ENCODE peak calls at places on chromosomes 1 and 21, in four cellular contexts. One of them, this sample, is unnamed.
A peak's percentile ranks its signal among the peaks of the same experiment; 100 is the strongest.

GRCh38 chr1:152111515-152111968 is 3.7 kb downstream of the TCHH start:
- DNase-seq in dorsolateral prefrontal cortex: no peak
- DNase-seq in CD4-positive, CD25-positive, alpha-beta regulatory T cell: no peak
- DNase-seq in left lung: peak; percentile 62
- DNase-seq in this sample: no peak

GRCh38 chr1:97186381-97186780 is 464.8 kb downstream of the PTBP2 start:
- DNase-seq in CD4-positive, CD25-positive, alpha-beta regulatory T cell: peak; percentile 40
- DNase-seq in left lung: no peak
- DNase-seq in dorsolateral prefrontal cortex: no peak
- DNase-seq in this sample: no peak

GRCh38 chr1:54107131-54107530 is 45.7 kb downstream of the CDCP2 start:
- DNase-seq in left lung: no peak
- DNase-seq in dorsolateral prefrontal cortex: no peak
- DNase-seq in CD4-positive, CD25-positive, alpha-beta regulatory T cell: no peak
- DNase-seq in this sample: no peak

GRCh38 chr21:35485364-35485763 is 436.3 kb upstream of the RUNX1 start:
- DNase-seq in CD4-positive, CD25-positive, alpha-beta regulatory T cell: no peak
- DNase-seq in dorsolateral prefrontal cortex: no peak
- DNase-seq in left lung: no peak
- DNase-seq in this sample: no peak

GRCh38 chr1:156371553-156372264 is 2.7 kb downstream of the RHBG start:
- DNase-seq in CD4-positive, CD25-positive, alpha-beta regulatory T cell: no peak
- DNase-seq in dorsolateral prefrontal cortex: no peak
- DNase-seq in left lung: no peak
- DNase-seq in this sample: no peak

GRCh38 chr1:154352245-154352580 is 26.9 kb downstream of the ATP8B2 start:
- DNase-seq in dorsolateral prefrontal cortex: no peak
- DNase-seq in left lung: no peak
- DNase-seq in CD4-positive, CD25-positive, alpha-beta regulatory T cell: no peak
- DNase-seq in this sample: no peak

GRCh38 chr1:196590959-196591358 is 17.3 kb downstream of the KCNT2 start:
- DNase-seq in dorsolateral prefrontal cortex: no peak
- DNase-seq in left lung: no peak
- DNase-seq in CD4-positive, CD25-positive, alpha-beta regulatory T cell: no peak
- DNase-seq in this sample: no peak

GRCh38 chr1:47593001-47593568 is 155.2 kb downstream of the FOXD2 start:
- DNase-seq in CD4-positive, CD25-positive, alpha-beta regulatory T cell: no peak
- DNase-seq in left lung: peak; percentile 71
- DNase-seq in dorsolateral prefrontal cortex: no peak
- DNase-seq in this sample: no peak

GRCh38 chr1:61287014-61287413 is 204.7 kb downstream of the NFIA start:
- DNase-seq in left lung: no peak
- DNase-seq in CD4-positive, CD25-positive, alpha-beta regulatory T cell: no peak
- DNase-seq in dorsolateral prefrontal cortex: no peak
- DNase-seq in this sample: no peak

GRCh38 chr1:32470991-32471694 is 6.3 kb downstream of the ZBTB8B start:
- DNase-seq in dorsolateral prefrontal cortex: peak; percentile 46
- DNase-seq in left lung: peak; percentile 64
- DNase-seq in CD4-positive, CD25-positive, alpha-beta regulatory T cell: peak; percentile 6
- DNase-seq in this sample: no peak

GRCh38 chr1:33123266-33123665 is 42.3 kb downstream of the AZIN2 start:
- DNase-seq in dorsolateral prefrontal cortex: no peak
- DNase-seq in left lung: no peak
- DNase-seq in CD4-positive, CD25-positive, alpha-beta regulatory T cell: no peak
- DNase-seq in this sample: no peak

GRCh38 chr1:156510709-156511108 is 10.1 kb upstream of the MEF2D start:
- DNase-seq in left lung: no peak
- DNase-seq in dorsolateral prefrontal cortex: peak; percentile 87
- DNase-seq in CD4-positive, CD25-positive, alpha-beta regulatory T cell: no peak
- DNase-seq in this sample: no peak

GRCh38 chr21:45935628-45936027 is 45.9 kb upstream of the COL6A1 start:
- DNase-seq in dorsolateral prefrontal cortex: no peak
- DNase-seq in left lung: no peak
- DNase-seq in CD4-positive, CD25-positive, alpha-beta regulatory T cell: no peak
- DNase-seq in this sample: no peak

GRCh38 chr1:177847843-177848242 is 122.0 kb downstream of the SEC16B start:
- DNase-seq in dorsolateral prefrontal cortex: no peak
- DNase-seq in left lung: no peak
- DNase-seq in CD4-positive, CD25-positive, alpha-beta regulatory T cell: no peak
- DNase-seq in this sample: no peak

GRCh38 chr1:203129501-203130231 is 2.1 kb downstream of the ADORA1 start:
- DNase-seq in left lung: no peak
- DNase-seq in CD4-positive, CD25-positive, alpha-beta regulatory T cell: no peak
- DNase-seq in dorsolateral prefrontal cortex: peak; percentile 95
- DNase-seq in this sample: no peak

GRCh38 chr1:235971571-235972315 is 93.1 kb downstream of the NID1 start:
- DNase-seq in left lung: peak; percentile 93
- DNase-seq in dorsolateral prefrontal cortex: peak; percentile 75
- DNase-seq in CD4-positive, CD25-positive, alpha-beta regulatory T cell: peak; percentile 89
- DNase-seq in this sample: peak; percentile 73

GRCh38 chr1:93080424-93080823 is 1.3 kb downstream of the MTF2 start:
- DNase-seq in left lung: no peak
- DNase-seq in CD4-positive, CD25-positive, alpha-beta regulatory T cell: peak; percentile 83
- DNase-seq in dorsolateral prefrontal cortex: no peak
- DNase-seq in this sample: no peak

GRCh38 chr21:36125513-36126121 is 9.3 kb upstream of the CBR3 start:
- DNase-seq in left lung: no peak
- DNase-seq in CD4-positive, CD25-positive, alpha-beta regulatory T cell: peak; percentile 78
- DNase-seq in dorsolateral prefrontal cortex: no peak
- DNase-seq in this sample: no peak

GRCh38 chr1:62361426-62361825 is 42.2 kb upstream of the KANK4 start:
- DNase-seq in dorsolateral prefrontal cortex: no peak
- DNase-seq in CD4-positive, CD25-positive, alpha-beta regulatory T cell: no peak
- DNase-seq in left lung: no peak
- DNase-seq in this sample: no peak

GRCh38 chr1:62900566-62900965 is 116.6 kb downstream of the ATG4C start:
- DNase-seq in CD4-positive, CD25-positive, alpha-beta regulatory T cell: no peak
- DNase-seq in dorsolateral prefrontal cortex: no peak
- DNase-seq in left lung: no peak
- DNase-seq in this sample: no peak

GRCh38 chr1:231460614-231461013 is 38.5 kb upstream of the EGLN1 start:
- DNase-seq in left lung: no peak
- DNase-seq in CD4-positive, CD25-positive, alpha-beta regulatory T cell: peak; percentile 90
- DNase-seq in dorsolateral prefrontal cortex: no peak
- DNase-seq in this sample: no peak

GRCh38 chr1:229070168-229070567 is 200.7 kb upstream of the RAB4A start:
- DNase-seq in dorsolateral prefrontal cortex: peak; percentile 63
- DNase-seq in left lung: peak; percentile 92
- DNase-seq in CD4-positive, CD25-positive, alpha-beta regulatory T cell: no peak
- DNase-seq in this sample: no peak

GRCh38 chr1:236844499-236845271 is 49.6 kb downstream of the MTR start:
- DNase-seq in CD4-positive, CD25-positive, alpha-beta regulatory T cell: no peak
- DNase-seq in left lung: no peak
- DNase-seq in dorsolateral prefrontal cortex: no peak
- DNase-seq in this sample: no peak

GRCh38 chr1:218996362-218996761 is 177.3 kb upstream of the LYPLAL1 start:
- DNase-seq in dorsolateral prefrontal cortex: no peak
- DNase-seq in left lung: no peak
- DNase-seq in CD4-positive, CD25-positive, alpha-beta regulatory T cell: no peak
- DNase-seq in this sample: no peak

GRCh38 chr1:205812878-205813754 is at the start of gene SLC41A1:
- DNase-seq in dorsolateral prefrontal cortex: peak; percentile 96
- DNase-seq in left lung: peak; percentile 95
- DNase-seq in CD4-positive, CD25-positive, alpha-beta regulatory T cell: peak; percentile 96
- DNase-seq in this sample: peak; percentile 64

GRCh38 chr21:37769656-37770055 is 146.6 kb downstream of the KCNJ6 start:
- DNase-seq in dorsolateral prefrontal cortex: no peak
- DNase-seq in left lung: no peak
- DNase-seq in CD4-positive, CD25-positive, alpha-beta regulatory T cell: no peak
- DNase-seq in this sample: no peak

GRCh38 chr1:18955116-18955441 is 1.4 kb downstream of the IFFO2 start:
- DNase-seq in left lung: no peak
- DNase-seq in CD4-positive, CD25-positive, alpha-beta regulatory T cell: no peak
- DNase-seq in dorsolateral prefrontal cortex: no peak
- DNase-seq in this sample: no peak

GRCh38 chr1:224542783-224543440 is 73.2 kb upstream of the CNIH3 start:
- DNase-seq in left lung: no peak
- DNase-seq in dorsolateral prefrontal cortex: no peak
- DNase-seq in CD4-positive, CD25-positive, alpha-beta regulatory T cell: peak; percentile 62
- DNase-seq in this sample: no peak

GRCh38 chr1:31095298-31095981 is 29.9 kb upstream of the PUM1 start:
- DNase-seq in dorsolateral prefrontal cortex: no peak
- DNase-seq in CD4-positive, CD25-positive, alpha-beta regulatory T cell: no peak
- DNase-seq in left lung: no peak
- DNase-seq in this sample: no peak

GRCh38 chr1:31099283-31100063 is 34.0 kb upstream of the PUM1 start:
- DNase-seq in CD4-positive, CD25-positive, alpha-beta regulatory T cell: no peak
- DNase-seq in dorsolateral prefrontal cortex: no peak
- DNase-seq in left lung: no peak
- DNase-seq in this sample: no peak

GRCh38 chr1:31101147-31101502 is 35.6 kb upstream of the PUM1 start:
- DNase-seq in dorsolateral prefrontal cortex: no peak
- DNase-seq in left lung: no peak
- DNase-seq in CD4-positive, CD25-positive, alpha-beta regulatory T cell: no peak
- DNase-seq in this sample: no peak

DNA sequence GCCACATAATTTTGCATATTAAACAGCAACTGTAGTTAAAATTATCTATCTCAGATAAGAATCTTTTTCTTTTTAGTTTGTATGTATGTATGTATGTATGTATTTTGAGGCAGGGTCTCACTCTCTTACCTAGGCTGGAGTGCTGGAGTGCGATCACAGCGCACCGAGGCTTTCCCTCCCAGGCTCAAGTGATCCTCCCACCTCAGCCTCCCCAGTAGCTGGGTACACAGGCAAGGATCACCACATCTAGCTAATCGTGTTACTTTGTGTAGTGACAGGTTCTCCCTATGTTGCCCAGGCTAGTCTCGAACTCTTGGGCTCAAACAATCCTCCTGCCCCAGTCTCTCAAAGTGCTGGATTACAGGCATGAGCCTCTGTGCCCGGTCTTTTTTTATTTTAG is 30.5 kb upstream of the PUM1 start:
- DNase-seq in dorsolateral prefrontal cortex: no peak
- DNase-seq in left lung: no peak
- DNase-seq in CD4-positive, CD25-positive, alpha-beta regulatory T cell: no peak
- DNase-seq in this sample: no peak
- H3K27ac ChIP-seq in dorsolateral prefrontal cortex: no peak overlapping the region
- H3K27ac ChIP-seq in left lung: no peak overlapping the region
- H3K27ac ChIP-seq in CD4-positive, CD25-positive, alpha-beta regulatory T cell: no peak overlapping the region
- H3K27ac ChIP-seq in this sample: no peak overlapping the region

DNA sequence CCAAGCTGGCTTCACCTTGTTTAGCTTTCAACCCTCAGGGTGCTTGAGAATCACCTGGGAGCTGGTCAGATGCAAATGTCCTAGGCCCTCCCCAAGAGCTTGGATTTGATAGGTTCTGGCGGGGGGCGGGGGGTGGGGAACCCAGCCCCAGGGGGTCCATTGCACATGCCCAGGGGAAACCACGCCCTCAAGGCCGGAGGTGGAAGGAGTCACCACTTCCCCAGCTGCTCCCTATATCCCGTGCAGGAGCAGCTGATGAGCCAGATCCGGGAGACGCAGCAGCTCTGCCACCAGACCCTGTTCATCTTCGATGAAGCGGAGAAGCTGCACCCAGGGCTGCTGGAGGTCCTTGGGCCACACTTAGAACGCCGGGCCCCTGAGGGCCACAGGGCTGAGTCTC is 5.8 kb downstream of the TOR3A start:
- DNase-seq in left lung: no peak
- DNase-seq in CD4-positive, CD25-positive, alpha-beta regulatory T cell: no peak
- DNase-seq in dorsolateral prefrontal cortex: no peak
- DNase-seq in this sample: no peak
- H3K27ac ChIP-seq in left lung: no peak overlapping the region
- H3K27ac ChIP-seq in CD4-positive, CD25-positive, alpha-beta regulatory T cell: no peak overlapping the region
- H3K27ac ChIP-seq in dorsolateral prefrontal cortex: no peak overlapping the region
- H3K27ac ChIP-seq in this sample: no peak overlapping the region

DNA sequence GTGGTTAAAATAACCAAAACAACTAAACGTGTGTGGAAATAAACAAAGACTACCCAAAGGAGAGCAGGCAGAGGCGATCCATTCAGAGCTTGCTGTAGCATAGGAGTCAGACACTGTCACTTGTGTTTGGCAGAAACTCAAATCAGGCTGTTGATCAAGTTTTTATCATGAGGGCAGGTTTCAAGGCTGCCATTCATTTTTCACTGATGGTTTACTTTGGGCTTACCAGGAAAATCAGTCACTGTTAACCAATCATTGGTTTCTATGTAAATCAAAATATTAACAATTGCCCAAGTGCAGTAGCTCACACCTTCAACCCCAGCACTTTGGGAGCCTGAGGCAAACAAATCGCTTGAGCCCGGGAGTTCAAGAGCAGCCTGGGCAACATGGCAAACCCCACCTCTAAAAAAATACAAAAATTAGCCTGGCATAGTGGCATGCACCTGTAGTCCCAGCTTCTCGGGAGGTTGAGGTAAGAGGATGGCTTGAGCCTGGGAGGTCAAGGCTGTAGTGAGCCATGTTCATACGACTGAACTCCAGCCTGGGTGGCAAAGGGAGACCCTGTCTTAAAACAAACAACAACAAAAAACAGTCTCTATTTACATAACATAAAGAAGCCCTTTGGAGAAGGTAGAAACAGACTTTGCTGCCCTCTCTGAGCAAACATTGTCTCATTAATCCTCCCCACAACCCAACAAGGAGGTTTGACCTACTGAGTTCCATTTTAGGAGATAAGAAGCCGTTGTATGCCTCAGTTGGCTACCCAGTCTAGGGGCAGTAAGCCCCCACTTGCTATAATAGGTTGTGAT is 21.1 kb upstream of the ETS2 start:
- DNase-seq in CD4-positive, CD25-positive, alpha-beta regulatory T cell: no peak
- DNase-seq in dorsolateral prefrontal cortex: no peak
- DNase-seq in left lung: no peak
- DNase-seq in this sample: no peak
- H3K27ac ChIP-seq in CD4-positive, CD25-positive, alpha-beta regulatory T cell: no peak overlapping the region
- H3K27ac ChIP-seq in dorsolateral prefrontal cortex: no peak overlapping the region
- H3K27ac ChIP-seq in left lung: no peak overlapping the region
- H3K27ac ChIP-seq in this sample: no peak overlapping the region

GRCh38 chr1:58621375-58621774 is 44.3 kb upstream of the TACSTD2 start:
- DNase-seq in left lung: no peak
- DNase-seq in CD4-positive, CD25-positive, alpha-beta regulatory T cell: no peak
- DNase-seq in dorsolateral prefrontal cortex: no peak
- DNase-seq in this sample: no peak
- H3K27ac ChIP-seq in left lung: no peak overlapping the region
- H3K27ac ChIP-seq in CD4-positive, CD25-positive, alpha-beta regulatory T cell: no peak overlapping the region
- H3K27ac ChIP-seq in dorsolateral prefrontal cortex: no peak overlapping the region
- H3K27ac ChIP-seq in this sample: no peak overlapping the region